ENCODE peak calls at places on chromosomes 12 and 14, in five cellular contexts. D is mesothelial cell of epicardium; H is GM23338; K is CD8-positive, alpha-beta T cell; J is lung. U is an unnamed sample.

GRCh38 chr12:122866950-122867607 is 28.8 kb downstream of the VPS37B start:
- DNase-seq in D (no peak), H (no peak), J (no peak), K (no peak), U (no peak)

GRCh38 chr14:60965402-60965801 is 15.5 kb downstream of the TRMT5 start:
- DNase-seq in H (no peak), J (no peak), K (no peak), D (no peak), U (no peak)

GRCh38 chr14:49863483-49864262 is 11.1 kb upstream of the NEMF start:
- DNase-seq in D (no peak), J (no peak), H (peak), K (no peak), U (no peak)

GRCh38 chr12:23002381-23002780 is 377.4 kb downstream of the ETNK1 start:
- DNase-seq in D (no peak), H (no peak), J (no peak), K (no peak), U (no peak)

GRCh38 chr14:67566908-67567307 is 33.2 kb downstream of the PIGH start:
- DNase-seq in H (no peak), J (no peak), D (no peak), K (no peak), U (no peak)

GRCh38 chr14:36666416-36667206 is 5.0 kb downstream of the PAX9 start:
- DNase-seq in D (peak), J (no peak), H (peak), K (no peak), U (peak)

GRCh38 chr12:6284273-6284672 is 26.2 kb upstream of the PLEKHG6 start:
- DNase-seq in H (no peak), J (no peak), K (no peak), D (no peak), U (no peak)

GRCh38 chr14:68937790-68938514 is 41.1 kb downstream of the ACTN1 start:
- DNase-seq in H (peak), D (no peak), K (peak), J (no peak), U (no peak)

GRCh38 chr12:89863332-89863938 is 154.8 kb upstream of the ATP2B1 start:
- DNase-seq in H (no peak), D (no peak), J (no peak), K (peak), U (no peak)

GRCh38 chr12:133130808-133131128 is 341 bp downstream of the ZNF10 start:
- DNase-seq in H (no peak), D (peak), J (peak), K (no peak), U (peak)

GRCh38 chr14:38485011-38485410 is 229.1 kb upstream of the CLEC14A start:
- DNase-seq in H (no peak), D (no peak), K (no peak), J (no peak), U (no peak)

GRCh38 chr12:102227954-102228353 is 30.3 kb upstream of the PMCH start:
- DNase-seq in J (no peak), H (no peak), K (no peak), D (no peak), U (no peak)

GRCh38 chr14:68397827-68398226 is 395.0 kb downstream of the ZFP36L1 start:
- DNase-seq in K (no peak), J (no peak), D (no peak), H (no peak), U (no peak)

GRCh38 chr12:58924652-58925051 is 4.3 kb upstream of the LRIG3 start:
- DNase-seq in D (no peak), H (no peak), J (no peak), K (no peak), U (no peak)

GRCh38 chr14:104393199-104393897 is 186.2 kb upstream of the C14orf180 start:
- DNase-seq in H (no peak), J (peak), D (no peak), K (no peak), U (no peak)

GRCh38 chr14:26394114-26394855 is 203.5 kb downstream of the NOVA1 start:
- DNase-seq in K (no peak), D (peak), H (peak), J (no peak), U (no peak)

GRCh38 chr14:105060751-105061427 is 4.3 kb downstream of the GPR132 start:
- DNase-seq in D (no peak), K (peak), H (no peak), J (no peak), U (no peak)

DNA sequence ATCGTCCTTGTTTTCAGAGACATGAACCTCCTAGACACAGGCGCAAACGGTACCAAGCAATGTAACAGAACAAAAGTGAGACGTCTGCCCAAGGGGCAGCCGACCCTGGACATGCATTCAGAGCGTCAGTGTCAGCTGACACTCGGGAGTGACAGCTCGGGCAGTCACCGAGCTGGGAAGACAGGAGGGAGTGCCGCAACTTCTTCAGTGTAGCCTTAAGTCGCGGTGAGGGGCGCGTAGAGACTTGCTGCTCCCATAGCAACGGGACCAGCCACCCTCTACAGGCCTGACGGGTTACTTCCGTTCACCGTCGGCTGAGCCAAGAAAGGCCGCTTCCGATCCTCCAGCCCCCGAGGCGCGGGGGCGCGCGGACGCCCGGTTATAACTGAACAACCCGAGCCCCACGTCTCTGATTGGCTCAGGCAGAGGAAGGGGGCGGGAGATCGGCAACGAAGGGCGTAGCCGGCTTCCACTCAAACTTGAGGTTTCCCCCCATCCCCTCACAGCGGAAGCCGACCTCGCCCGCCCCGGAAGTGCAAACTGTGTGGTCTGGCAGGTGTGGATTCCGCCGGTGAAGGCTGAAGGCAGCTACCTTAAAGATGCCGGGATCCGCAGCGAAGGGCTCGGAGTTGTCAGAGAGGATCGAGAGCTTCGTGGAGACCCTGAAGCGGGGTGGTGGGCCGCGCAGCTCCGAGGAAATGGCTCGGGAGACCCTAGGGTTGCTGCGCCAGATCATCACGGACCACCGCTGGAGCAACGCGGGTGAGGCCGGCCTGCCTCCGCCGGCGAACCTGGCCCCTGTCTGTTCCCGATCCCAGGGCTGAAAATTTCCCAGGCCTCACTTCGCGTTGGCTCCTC is at the start of gene EIF2B2:
- DNase-seq in H (peak), D (peak), J (peak), K (peak), U (peak)
- TF ChIP-seq CTCF in H (peak), D (no peak), J (no peak), K (no peak), U (peak)

GRCh38 chr14:85542623-85543022 is 12.7 kb downstream of the FLRT2 start:
- DNase-seq in H (no peak), K (no peak), J (no peak), D (no peak), U (no peak)
- TF ChIP-seq CTCF in H (no peak), K (no peak), J (no peak), D (no peak), U (no peak)

GRCh38 chr12:61538951-61539350 is 721.3 kb upstream of the USP15 start:
- DNase-seq in H (peak), D (no peak), K (no peak), J (no peak), U (no peak)
- TF ChIP-seq CTCF in H (peak), D (no peak), K (no peak), J (no peak), U (peak)

DNA sequence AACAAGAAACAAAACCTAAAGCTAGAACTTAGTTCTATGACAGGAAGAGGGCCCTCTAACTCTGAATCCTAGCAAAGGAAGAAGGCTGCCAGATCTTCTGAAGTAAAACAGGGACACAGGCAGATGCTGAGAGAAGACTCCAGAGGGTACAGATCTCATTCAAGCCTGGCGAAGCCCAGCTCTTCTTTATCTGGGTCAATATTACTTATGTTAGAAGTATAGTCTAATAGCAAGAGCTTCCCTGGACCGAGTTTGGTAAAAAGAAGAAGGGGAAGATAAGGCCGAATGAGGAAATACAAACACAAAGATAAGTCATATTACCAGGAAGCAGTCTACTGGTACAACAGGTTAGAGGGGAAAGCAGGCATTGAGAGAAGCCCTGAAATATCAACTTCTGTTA is 79.9 kb upstream of the CCDC91 start:
- DNase-seq in J (no peak), D (no peak), K (no peak), H (peak), U (no peak)
- TF ChIP-seq CTCF in J (no peak), D (no peak), K (no peak), H (peak), U (no peak)

GRCh38 chr12:64392221-64392620 is 1.7 kb upstream of the C12orf56 start:
- DNase-seq in J (no peak), H (peak), D (no peak), K (no peak), U (no peak)
- TF ChIP-seq CTCF in J (no peak), H (peak), D (no peak), K (peak), U (peak)

GRCh38 chr14:63295991-63296630 is 22.6 kb downstream of the GPHB5 start:
- DNase-seq in J (no peak), K (no peak), H (no peak), D (no peak), U (no peak)
- TF ChIP-seq CTCF in J (no peak), K (no peak), H (no peak), D (no peak), U (no peak)